ENCODE peak calls at places on chromosomes 12 and 14, in nine cellular contexts. One of them, this sample, is unnamed.
A peak's percentile ranks its signal among the peaks of the same experiment; 100 is the strongest.

GRCh38 chr14:103973354-103973753 is 31.0 kb upstream of the RD3L start:
- DNase-seq in fibroblast of pulmonary artery: no peak
- DNase-seq in choroid plexus epithelial cell: peak; percentile 11
- DNase-seq in cardiac muscle cell: peak; percentile 46
- DNase-seq in WERI-Rb-1: no peak
- DNase-seq in kidney: peak; percentile 76
- DNase-seq in endothelial cell: no peak
- DNase-seq in fibroblast of the aortic adventitia: no peak
- DNase-seq in foreskin fibroblast: no peak
- DNase-seq in this sample: no peak

GRCh38 chr14:57066887-57067513 is 201.7 kb downstream of the EXOC5 start:
- DNase-seq in fibroblast of pulmonary artery: peak; percentile 17
- DNase-seq in choroid plexus epithelial cell: peak; percentile 36
- DNase-seq in cardiac muscle cell: peak; percentile 68
- DNase-seq in WERI-Rb-1: peak; percentile 88
- DNase-seq in kidney: no peak
- DNase-seq in endothelial cell: peak; percentile 78
- DNase-seq in fibroblast of the aortic adventitia: peak; percentile 2
- DNase-seq in foreskin fibroblast: no peak
- DNase-seq in this sample: no peak

GRCh38 chr12:56034586-56035332 is 7.0 kb upstream of the RPS26 start:
- DNase-seq in fibroblast of pulmonary artery: no peak
- DNase-seq in choroid plexus epithelial cell: no peak
- DNase-seq in cardiac muscle cell: no peak
- DNase-seq in WERI-Rb-1: no peak
- DNase-seq in kidney: no peak
- DNase-seq in endothelial cell: no peak
- DNase-seq in fibroblast of the aortic adventitia: no peak
- DNase-seq in foreskin fibroblast: no peak
- DNase-seq in this sample: no peak

GRCh38 chr12:67981236-67982164 is 7.7 kb upstream of the IFNG-AS1 start:
- DNase-seq in fibroblast of pulmonary artery: peak; percentile 59
- DNase-seq in choroid plexus epithelial cell: peak; percentile 93
- DNase-seq in cardiac muscle cell: no peak
- DNase-seq in WERI-Rb-1: no peak
- DNase-seq in kidney: no peak
- DNase-seq in endothelial cell: no peak
- DNase-seq in fibroblast of the aortic adventitia: peak; percentile 71
- DNase-seq in foreskin fibroblast: peak; percentile 90
- DNase-seq in this sample: no peak

GRCh38 chr14:104316723-104317499 is 178.5 kb downstream of the KIF26A start:
- DNase-seq in fibroblast of pulmonary artery: no peak
- DNase-seq in choroid plexus epithelial cell: no peak
- DNase-seq in cardiac muscle cell: no peak
- DNase-seq in WERI-Rb-1: no peak
- DNase-seq in kidney: no peak
- DNase-seq in endothelial cell: peak; percentile 2
- DNase-seq in fibroblast of the aortic adventitia: no peak
- DNase-seq in foreskin fibroblast: no peak
- DNase-seq in this sample: no peak

GRCh38 chr12:51819851-51820720 is 28.4 kb downstream of the FIGNL2 start:
- DNase-seq in fibroblast of pulmonary artery: no peak
- DNase-seq in choroid plexus epithelial cell: no peak
- DNase-seq in cardiac muscle cell: no peak
- DNase-seq in WERI-Rb-1: no peak
- DNase-seq in kidney: peak; percentile 80
- DNase-seq in endothelial cell: no peak
- DNase-seq in fibroblast of the aortic adventitia: no peak
- DNase-seq in foreskin fibroblast: no peak
- DNase-seq in this sample: no peak

GRCh38 chr12:113990548-113991223 is 24.6 kb upstream of the RBM19 start:
- DNase-seq in fibroblast of pulmonary artery: peak; percentile 3
- DNase-seq in choroid plexus epithelial cell: no peak
- DNase-seq in cardiac muscle cell: no peak
- DNase-seq in WERI-Rb-1: no peak
- DNase-seq in kidney: no peak
- DNase-seq in endothelial cell: no peak
- DNase-seq in fibroblast of the aortic adventitia: no peak
- DNase-seq in foreskin fibroblast: no peak
- DNase-seq in this sample: no peak

GRCh38 chr12:49198431-49199155 is 9.7 kb upstream of the TUBA1A start:
- DNase-seq in fibroblast of pulmonary artery: peak; percentile 87
- DNase-seq in choroid plexus epithelial cell: peak; percentile 73
- DNase-seq in cardiac muscle cell: no peak
- DNase-seq in WERI-Rb-1: no peak
- DNase-seq in kidney: no peak
- DNase-seq in endothelial cell: no peak
- DNase-seq in fibroblast of the aortic adventitia: peak; percentile 93
- DNase-seq in foreskin fibroblast: peak; percentile 91
- DNase-seq in this sample: no peak

GRCh38 chr12:85191-85666 is 18.7 kb downstream of the IQSEC3 start:
- DNase-seq in fibroblast of pulmonary artery: no peak
- DNase-seq in choroid plexus epithelial cell: no peak
- DNase-seq in cardiac muscle cell: no peak
- DNase-seq in WERI-Rb-1: no peak
- DNase-seq in kidney: no peak
- DNase-seq in endothelial cell: no peak
- DNase-seq in fibroblast of the aortic adventitia: no peak
- DNase-seq in foreskin fibroblast: no peak
- DNase-seq in this sample: no peak

GRCh38 chr12:52307836-52308806 is 13.1 kb downstream of the KRT83 start:
- DNase-seq in fibroblast of pulmonary artery: peak; percentile 23
- DNase-seq in choroid plexus epithelial cell: peak; percentile 20
- DNase-seq in cardiac muscle cell: peak; percentile 82
- DNase-seq in WERI-Rb-1: peak; percentile 47
- DNase-seq in kidney: peak; percentile 89
- DNase-seq in endothelial cell: peak; percentile 71
- DNase-seq in fibroblast of the aortic adventitia: peak; percentile 24
- DNase-seq in foreskin fibroblast: peak; percentile 16
- DNase-seq in this sample: no peak

GRCh38 chr14:95046711-95047681 is 110.3 kb downstream of the DICER1 start:
- DNase-seq in fibroblast of pulmonary artery: no peak
- DNase-seq in choroid plexus epithelial cell: no peak
- DNase-seq in cardiac muscle cell: no peak
- DNase-seq in WERI-Rb-1: peak; percentile 22
- DNase-seq in kidney: peak; percentile 78
- DNase-seq in endothelial cell: no peak
- DNase-seq in fibroblast of the aortic adventitia: no peak
- DNase-seq in foreskin fibroblast: no peak
- DNase-seq in this sample: no peak

GRCh38 chr12:51118706-51119105 is 35.3 kb upstream of the CSRNP2 start:
- DNase-seq in fibroblast of pulmonary artery: peak; percentile 21
- DNase-seq in choroid plexus epithelial cell: peak; percentile 13
- DNase-seq in cardiac muscle cell: no peak
- DNase-seq in WERI-Rb-1: no peak
- DNase-seq in kidney: no peak
- DNase-seq in endothelial cell: no peak
- DNase-seq in fibroblast of the aortic adventitia: peak; percentile 33
- DNase-seq in foreskin fibroblast: no peak
- DNase-seq in this sample: no peak

GRCh38 chr12:120598674-120599463 is 17.7 kb upstream of the POP5 start:
- DNase-seq in fibroblast of pulmonary artery: no peak
- DNase-seq in choroid plexus epithelial cell: peak; percentile 56
- DNase-seq in cardiac muscle cell: no peak
- DNase-seq in WERI-Rb-1: no peak
- DNase-seq in kidney: peak; percentile 89
- DNase-seq in endothelial cell: no peak
- DNase-seq in fibroblast of the aortic adventitia: peak; percentile 10
- DNase-seq in foreskin fibroblast: peak; percentile 45
- DNase-seq in this sample: no peak

GRCh38 chr12:67772276-67773169 is 124.0 kb downstream of the DYRK2 start:
- DNase-seq in fibroblast of pulmonary artery: peak; percentile 57
- DNase-seq in choroid plexus epithelial cell: peak; percentile 93
- DNase-seq in cardiac muscle cell: peak; percentile 97
- DNase-seq in WERI-Rb-1: peak; percentile 57
- DNase-seq in kidney: no peak
- DNase-seq in endothelial cell: peak; percentile 28
- DNase-seq in fibroblast of the aortic adventitia: no peak
- DNase-seq in foreskin fibroblast: no peak
- DNase-seq in this sample: peak; percentile 40

GRCh38 chr14:52950410-52950897 is 396 bp downstream of the FERMT2 start:
- DNase-seq in fibroblast of pulmonary artery: peak; percentile 47
- DNase-seq in choroid plexus epithelial cell: peak; percentile 42
- DNase-seq in cardiac muscle cell: peak; percentile 62
- DNase-seq in WERI-Rb-1: peak; percentile 70
- DNase-seq in kidney: peak; percentile 86
- DNase-seq in endothelial cell: peak; percentile 58
- DNase-seq in fibroblast of the aortic adventitia: no peak
- DNase-seq in foreskin fibroblast: peak; percentile 32
- DNase-seq in this sample: no peak

DNA sequence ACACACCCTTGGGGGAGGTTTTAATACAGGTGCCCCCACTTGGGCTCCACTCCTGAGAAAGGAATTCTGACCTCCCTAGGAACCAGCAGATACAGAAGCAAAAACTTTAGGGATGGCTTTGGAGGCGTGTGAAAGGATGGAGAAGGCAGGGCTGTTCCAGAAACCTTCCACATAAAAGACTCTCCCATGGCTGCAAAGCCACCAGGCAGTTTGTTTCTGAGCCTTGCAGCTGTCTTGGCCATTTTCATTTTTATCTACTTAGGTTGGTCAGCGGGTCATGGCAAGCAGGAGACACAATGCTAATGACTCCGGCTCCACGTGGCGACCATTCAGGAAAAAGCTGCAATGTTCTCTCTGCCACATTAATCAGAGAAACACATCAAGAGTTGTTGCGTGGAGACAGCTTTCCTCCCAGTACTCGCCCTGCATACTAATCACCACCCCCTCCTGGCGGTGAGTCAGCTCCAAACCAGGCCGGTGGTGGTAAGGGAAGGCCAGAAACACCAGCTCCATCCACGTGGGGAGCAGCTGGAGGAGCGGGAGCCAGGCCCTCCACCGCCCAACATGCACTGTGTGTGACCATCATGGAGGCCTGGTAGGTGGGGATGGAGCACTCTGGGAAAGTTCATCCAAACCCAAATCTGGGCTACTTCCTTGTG is 30.9 kb upstream of the IRF2BPL start:
- DNase-seq in fibroblast of pulmonary artery: peak; percentile 89
- DNase-seq in choroid plexus epithelial cell: peak; percentile 91
- DNase-seq in cardiac muscle cell: no peak
- DNase-seq in WERI-Rb-1: no peak
- DNase-seq in kidney: peak; percentile 89
- DNase-seq in endothelial cell: no peak
- DNase-seq in fibroblast of the aortic adventitia: peak; percentile 87
- DNase-seq in foreskin fibroblast: peak; percentile 95
- DNase-seq in this sample: no peak
- TF ChIP-seq CTCF in fibroblast of pulmonary artery: peak; percentile 42
- TF ChIP-seq CTCF in choroid plexus epithelial cell: peak; percentile 63
- TF ChIP-seq CTCF in cardiac muscle cell: peak; percentile 48
- TF ChIP-seq CTCF in WERI-Rb-1: no peak
- TF ChIP-seq CTCF in kidney: peak; percentile 7
- TF ChIP-seq CTCF in endothelial cell: no peak
- TF ChIP-seq CTCF in fibroblast of the aortic adventitia: peak; percentile 52
- TF ChIP-seq CTCF in foreskin fibroblast: peak; percentile 33
- TF ChIP-seq CTCF in this sample: no peak

GRCh38 chr14:34172052-34172451 is 221.2 kb upstream of the EGLN3 start:
- DNase-seq in fibroblast of pulmonary artery: no peak
- DNase-seq in choroid plexus epithelial cell: no peak
- DNase-seq in cardiac muscle cell: no peak
- DNase-seq in WERI-Rb-1: no peak
- DNase-seq in kidney: no peak
- DNase-seq in endothelial cell: no peak
- DNase-seq in fibroblast of the aortic adventitia: no peak
- DNase-seq in foreskin fibroblast: no peak
- DNase-seq in this sample: no peak

GRCh38 chr14:34173916-34174315 is 223.0 kb upstream of the EGLN3 start:
- DNase-seq in fibroblast of pulmonary artery: no peak
- DNase-seq in choroid plexus epithelial cell: no peak
- DNase-seq in cardiac muscle cell: no peak
- DNase-seq in WERI-Rb-1: no peak
- DNase-seq in kidney: no peak
- DNase-seq in endothelial cell: no peak
- DNase-seq in fibroblast of the aortic adventitia: no peak
- DNase-seq in foreskin fibroblast: no peak
- DNase-seq in this sample: no peak

GRCh38 chr14:34170891-34171290 is 220.0 kb upstream of the EGLN3 start:
- DNase-seq in fibroblast of pulmonary artery: no peak
- DNase-seq in choroid plexus epithelial cell: no peak
- DNase-seq in cardiac muscle cell: no peak
- DNase-seq in WERI-Rb-1: no peak
- DNase-seq in kidney: no peak
- DNase-seq in endothelial cell: no peak
- DNase-seq in fibroblast of the aortic adventitia: no peak
- DNase-seq in foreskin fibroblast: no peak
- DNase-seq in this sample: no peak

GRCh38 chr14:34171431-34171830 is 220.6 kb upstream of the EGLN3 start:
- DNase-seq in fibroblast of pulmonary artery: no peak
- DNase-seq in choroid plexus epithelial cell: no peak
- DNase-seq in cardiac muscle cell: no peak
- DNase-seq in WERI-Rb-1: no peak
- DNase-seq in kidney: no peak
- DNase-seq in endothelial cell: no peak
- DNase-seq in fibroblast of the aortic adventitia: no peak
- DNase-seq in foreskin fibroblast: no peak
- DNase-seq in this sample: no peak

GRCh38 chr14:34172477-34173368 is 221.8 kb upstream of the EGLN3 start:
- DNase-seq in fibroblast of pulmonary artery: no peak
- DNase-seq in choroid plexus epithelial cell: no peak
- DNase-seq in cardiac muscle cell: no peak
- DNase-seq in WERI-Rb-1: no peak
- DNase-seq in kidney: no peak
- DNase-seq in endothelial cell: no peak
- DNase-seq in fibroblast of the aortic adventitia: no peak
- DNase-seq in foreskin fibroblast: no peak
- DNase-seq in this sample: no peak
- TF ChIP-seq CTCF in fibroblast of pulmonary artery: no peak
- TF ChIP-seq CTCF in choroid plexus epithelial cell: no peak
- TF ChIP-seq CTCF in cardiac muscle cell: no peak
- TF ChIP-seq CTCF in WERI-Rb-1: no peak
- TF ChIP-seq CTCF in kidney: no peak
- TF ChIP-seq CTCF in endothelial cell: no peak
- TF ChIP-seq CTCF in fibroblast of the aortic adventitia: no peak
- TF ChIP-seq CTCF in foreskin fibroblast: no peak
- TF ChIP-seq CTCF in this sample: no peak

DNA sequence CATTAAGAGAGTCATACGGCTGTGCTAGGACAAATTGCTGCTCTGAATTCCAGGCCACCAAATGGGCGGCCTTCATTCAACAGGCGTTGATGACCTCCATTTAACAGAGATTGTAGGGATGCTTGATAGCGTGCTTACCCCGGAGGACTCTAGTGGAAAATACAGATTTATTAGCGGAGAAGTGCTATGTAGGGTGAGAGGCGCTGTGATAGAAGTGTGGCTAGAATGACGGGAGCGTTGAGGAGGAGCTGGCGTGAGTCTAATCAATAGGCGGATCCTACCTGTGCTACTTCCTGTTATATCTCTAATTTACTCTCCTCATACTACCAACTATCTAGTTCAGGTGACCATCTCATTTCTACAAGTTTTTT is 665 bp downstream of the MRPS35 start:
- DNase-seq in fibroblast of pulmonary artery: no peak
- DNase-seq in choroid plexus epithelial cell: peak; percentile 21
- DNase-seq in cardiac muscle cell: peak; percentile 5
- DNase-seq in WERI-Rb-1: peak; percentile 14
- DNase-seq in kidney: no peak
- DNase-seq in endothelial cell: no peak
- DNase-seq in fibroblast of the aortic adventitia: no peak
- DNase-seq in foreskin fibroblast: no peak
- DNase-seq in this sample: no peak
- TF ChIP-seq CTCF in fibroblast of pulmonary artery: no peak
- TF ChIP-seq CTCF in choroid plexus epithelial cell: no peak
- TF ChIP-seq CTCF in cardiac muscle cell: no peak
- TF ChIP-seq CTCF in WERI-Rb-1: no peak
- TF ChIP-seq CTCF in kidney: no peak
- TF ChIP-seq CTCF in endothelial cell: no peak
- TF ChIP-seq CTCF in fibroblast of the aortic adventitia: no peak
- TF ChIP-seq CTCF in foreskin fibroblast: no peak
- TF ChIP-seq CTCF in this sample: no peak

GRCh38 chr14:54565236-54566151 is 1.4 kb upstream of the SAMD4A start:
- DNase-seq in fibroblast of pulmonary artery: peak; percentile 87
- DNase-seq in choroid plexus epithelial cell: peak; percentile 91
- DNase-seq in cardiac muscle cell: peak; percentile 93
- DNase-seq in WERI-Rb-1: peak; percentile 89
- DNase-seq in kidney: peak; percentile 97
- DNase-seq in endothelial cell: peak; percentile 64
- DNase-seq in fibroblast of the aortic adventitia: peak; percentile 89
- DNase-seq in foreskin fibroblast: peak; percentile 92
- DNase-seq in this sample: peak; percentile 58
- TF ChIP-seq CTCF in fibroblast of pulmonary artery: peak; percentile 2
- TF ChIP-seq CTCF in choroid plexus epithelial cell: no peak
- TF ChIP-seq CTCF in cardiac muscle cell: peak; percentile 19
- TF ChIP-seq CTCF in WERI-Rb-1: peak; percentile 35
- TF ChIP-seq CTCF in kidney: peak; percentile 7
- TF ChIP-seq CTCF in endothelial cell: peak; percentile 28
- TF ChIP-seq CTCF in fibroblast of the aortic adventitia: peak; percentile 17
- TF ChIP-seq CTCF in foreskin fibroblast: no peak
- TF ChIP-seq CTCF in this sample: no peak

This sample was measured in D721Med.